ENCODE peak calls at places on chromosome 11, in nine cellular contexts. H, D, Q, O, L, M, K, V and A are unnamed samples.

GRCh38 chr11:70169632-70170031 is 33.5 kb upstream of the FADD start:
- DNase-seq in H (no peak), D (no peak), Q (no peak), O (no peak), L (no peak), M (no peak), K (no peak), V (no peak), A (no peak)

GRCh38 chr11:125371451-125371935 is 124.6 kb downstream of the FEZ1 start:
- DNase-seq in H (no peak), D (peak; percentile 9), Q (no peak), O (no peak), L (no peak), M (no peak), K (peak; percentile 95), V (no peak), A (no peak)

GRCh38 chr11:46914363-46914762 is 4.0 kb downstream of the LRP4 start:
- DNase-seq in H (no peak), D (no peak), Q (no peak), O (no peak), L (no peak), M (no peak), K (no peak), V (no peak), A (no peak)

GRCh38 chr11:84628871-84629625 is 998.1 kb downstream of the DLG2 start:
- DNase-seq in H (no peak), D (no peak), Q (no peak), O (no peak), L (no peak), M (no peak), K (no peak), V (no peak), A (no peak)

GRCh38 chr11:68331338-68331947 is 19.1 kb downstream of the LRP5 start:
- DNase-seq in H (no peak), D (peak; percentile 81), Q (no peak), O (peak; percentile 55), L (peak; percentile 21), M (no peak), K (peak; percentile 62), V (no peak), A (no peak)

GRCh38 chr11:2424811-2425495 is 19.4 kb downstream of the TRPM5 start:
- DNase-seq in H (no peak), D (no peak), Q (no peak), O (no peak), L (no peak), M (no peak), K (no peak), V (no peak), A (no peak)

GRCh38 chr11:64877390-64878222 is 815 bp downstream of the EHD1 start:
- DNase-seq in H (no peak), D (peak; percentile 45), Q (no peak), O (peak; percentile 45), L (peak; percentile 61), M (no peak), K (peak; percentile 62), V (no peak), A (no peak)

GRCh38 chr11:724733-725386 is 18.8 kb downstream of the EPS8L2 start:
- DNase-seq in H (no peak), D (no peak), Q (no peak), O (no peak), L (no peak), M (no peak), K (no peak), V (no peak), A (no peak)

GRCh38 chr11:105108247-105108646 is 31.3 kb downstream of the CARD18 start:
- DNase-seq in H (no peak), D (no peak), Q (no peak), O (no peak), L (no peak), M (no peak), K (no peak), V (no peak), A (no peak)